ENCODE peak calls at places on chromosomes 12 and 14, in nine cellular contexts. K, N, X, H, V, C, A, W and R are unnamed samples. For H3K27me3 and H3K4me1, the result is how much of the 10 kb centered on the place peaks cover.

GRCh38 chr12:21336656-21337055 is 1.9 kb upstream of the SLCO1A2 start:
- DNase-seq in N (no peak), A (no peak), W (no peak), C (no peak), K (no peak), H (no peak), X (no peak), V (no peak), R (no peak)

GRCh38 chr12:13727707-13728147 is 253.7 kb downstream of the GRIN2B start:
- DNase-seq in C (no peak), X (no peak), H (no peak), V (no peak), W (no peak), N (no peak), A (peak), K (no peak), R (no peak)

GRCh38 chr14:103594265-103594664 is 31.5 kb downstream of the COA8 start:
- DNase-seq in C (peak), K (peak), X (no peak), N (peak), V (no peak), W (no peak), H (peak), A (peak), R (no peak)

GRCh38 chr12:121812320-121812871 is 8.6 kb downstream of the SETD1B start:
- DNase-seq in W (no peak), V (no peak), H (peak), N (peak), K (peak), X (no peak), C (peak), A (peak), R (peak)

GRCh38 chr14:96617635-96618034 is 115.5 kb downstream of the PAPOLA start:
- DNase-seq in N (no peak), C (no peak), A (no peak), K (no peak), V (no peak), W (no peak), H (no peak), X (no peak), R (peak)

GRCh38 chr14:25350802-25351201 is 300.9 kb upstream of the STXBP6 start:
- DNase-seq in N (no peak), K (peak), A (no peak), X (no peak), V (no peak), W (no peak), C (no peak), H (no peak), R (no peak)

GRCh38 chr12:47803196-47803875 is 16.4 kb downstream of the HDAC7 start:
- DNase-seq in K (no peak), H (no peak), N (no peak), W (no peak), X (no peak), A (no peak), V (no peak), C (no peak), R (peak)

GRCh38 chr12:46263140-46264017 is 5.5 kb downstream of the SLC38A1 start:
- DNase-seq in V (no peak), C (peak), W (no peak), K (no peak), A (no peak), N (peak), H (no peak), X (no peak), R (no peak)

GRCh38 chr14:24238527-24239037 is 3.8 kb downstream of the TINF2 start:
- DNase-seq in V (no peak), N (no peak), K (no peak), H (no peak), A (no peak), W (no peak), X (no peak), C (no peak), R (no peak)

GRCh38 chr12:1594045-1594294 is 411 bp downstream of the FBXL14 start:
- DNase-seq in C (no peak), K (peak), V (no peak), X (no peak), N (peak), H (peak), W (no peak), A (peak), R (peak)

GRCh38 chr12:32595251-32595650 is 83.8 kb upstream of the DNM1L start:
- DNase-seq in C (peak), N (no peak), X (no peak), K (no peak), H (no peak), W (no peak), V (no peak), A (peak), R (no peak)

GRCh38 chr14:50947446-50947845 is 3.2 kb upstream of the PYGL start:
- DNase-seq in W (no peak), X (no peak), V (no peak), K (peak), A (peak), H (no peak), C (peak), N (no peak), R (no peak)
- H2AFZ ChIP-seq in W (no peak), X (no peak), V (no peak), K (peak), A (no peak), H (no peak), C (peak), N (peak), R (no peak)

DNA sequence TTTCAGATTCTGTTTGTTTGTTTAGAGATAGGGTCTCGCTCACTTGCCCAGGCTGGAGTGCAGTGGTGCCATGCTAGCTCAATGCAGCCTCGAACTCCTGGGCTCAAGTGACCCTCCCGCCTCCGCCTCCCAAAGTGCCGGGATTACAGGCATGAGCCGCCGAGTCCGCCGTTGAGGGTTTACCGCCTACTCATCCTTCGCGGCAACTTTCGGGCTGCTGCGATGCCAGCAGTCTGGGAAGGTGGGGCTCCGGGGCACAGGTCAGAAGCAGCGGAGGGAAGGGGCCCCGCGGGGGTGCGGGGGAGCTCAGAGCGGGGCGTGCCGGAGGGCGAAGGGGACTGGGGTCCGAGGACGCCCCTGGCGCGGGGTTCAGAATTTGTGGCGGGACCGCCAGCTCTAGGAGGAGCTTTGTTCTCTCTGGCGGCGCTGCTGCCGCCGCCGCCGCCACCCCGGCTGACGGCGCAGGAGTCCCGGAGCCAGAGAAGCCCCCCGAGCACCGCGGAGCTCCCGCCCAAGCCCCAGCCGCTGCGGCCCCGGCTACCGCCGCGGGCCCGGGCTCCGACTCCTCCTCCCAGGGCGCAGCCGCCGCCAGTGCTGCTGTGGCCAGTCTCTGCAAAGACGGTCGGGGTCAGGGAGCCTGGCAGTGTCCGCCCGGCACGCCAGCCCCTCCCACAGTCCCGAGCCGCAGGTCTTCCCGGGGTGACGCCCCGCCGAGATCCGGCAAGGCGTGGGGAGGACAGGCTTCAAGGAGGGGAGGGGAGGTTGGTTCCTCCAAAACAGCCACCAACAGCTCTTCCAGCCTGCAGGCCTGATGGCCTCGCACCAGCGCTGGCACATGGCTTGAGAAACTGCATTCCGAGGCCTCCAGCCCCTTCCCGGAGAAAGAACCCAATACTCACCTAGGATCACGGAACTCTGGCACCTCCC is 10.9 kb upstream of the KRT77 start:
- DNase-seq in K (peak), V (no peak), X (no peak), C (no peak), N (peak), W (no peak), H (peak), A (no peak), R (no peak)
- H3K27me3 ChIP-seq in K (half or more), V (under half), X (under half), C (under half), N (under half), W (under half), H (under half), A (under half), R (under half)

GRCh38 chr12:6528539-6529235 is 5.6 kb upstream of the GAPDH start:
- DNase-seq in H (no peak), C (no peak), V (no peak), K (no peak), N (peak), X (no peak), W (no peak), A (no peak), R (no peak)

GRCh38 chr12:6527711-6528110 is 6.6 kb upstream of the GAPDH start:
- DNase-seq in A (no peak), C (no peak), W (no peak), K (no peak), X (no peak), N (no peak), H (no peak), V (no peak), R (no peak)

GRCh38 chr12:6524648-6525047 is 9.7 kb upstream of the GAPDH start:
- DNase-seq in A (no peak), H (no peak), V (no peak), X (no peak), W (no peak), N (no peak), C (no peak), K (no peak), R (no peak)

GRCh38 chr12:6526201-6526600 is 8.1 kb upstream of the GAPDH start:
- DNase-seq in X (no peak), V (no peak), N (no peak), W (no peak), A (no peak), K (no peak), H (no peak), C (no peak), R (no peak)

DNA sequence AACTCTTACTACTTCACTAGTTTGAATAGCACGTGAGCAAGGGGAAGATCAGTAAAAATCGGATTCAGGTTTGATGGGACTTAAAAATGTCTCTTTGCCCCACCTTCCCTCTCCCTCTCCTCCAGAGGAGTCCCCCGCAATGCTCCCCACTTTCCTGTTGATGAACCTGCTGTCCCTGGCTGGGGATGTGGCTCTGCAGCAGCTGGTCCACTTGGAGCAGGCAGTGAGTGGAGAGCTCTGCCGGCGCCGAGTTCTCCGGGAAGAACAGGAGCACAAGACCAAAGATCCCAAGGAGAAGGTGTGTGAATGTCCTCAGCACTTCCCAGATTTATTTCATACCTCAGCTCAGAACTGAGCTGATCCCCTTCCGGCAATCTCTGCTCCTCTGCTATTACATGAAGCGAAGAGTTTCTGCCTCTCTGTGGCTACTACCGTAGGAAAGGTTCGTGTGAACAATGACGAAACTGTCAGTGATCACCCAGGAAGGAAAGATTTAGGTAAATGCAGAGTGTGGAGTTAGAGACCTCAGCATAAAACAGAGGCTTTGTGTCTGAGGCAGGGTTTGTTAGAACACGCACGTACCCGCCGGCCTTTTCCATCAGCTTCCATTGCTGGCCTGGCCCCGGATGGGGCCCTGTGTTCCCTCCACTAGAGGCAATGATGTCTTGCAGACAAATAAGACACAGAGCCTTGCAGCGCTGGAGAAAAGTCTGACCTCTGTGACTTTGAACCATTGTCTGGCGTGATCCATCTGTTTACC is 7.4 kb upstream of the GAPDH start:
- DNase-seq in A (no peak), C (no peak), W (no peak), N (no peak), K (no peak), H (no peak), X (no peak), V (no peak), R (no peak)
- H3K4me1 ChIP-seq in A (under half), C (under half), W (under half), N (under half), K (under half), H (under half), X (under half), V (under half), R (under half)

GRCh38 chr12:20040844-20041243 is 327.5 kb upstream of the PDE3A start:
- DNase-seq in A (no peak), C (no peak), N (peak), K (no peak), W (no peak), X (no peak), H (peak), V (no peak), R (no peak)
- H2AFZ ChIP-seq in A (no peak), C (no peak), N (peak), K (no peak), W (no peak), X (no peak), H (peak), V (no peak), R (no peak)